ENCODE peak calls at places on chromosomes 4 and X, in six cellular contexts. Y, T, X, W, U and J are unnamed samples.

GRCh38 chr4:135408109-135408508 is 1206.5 kb upstream of the PABPC4L start:
- DNase-seq in Y (no peak), T (no peak), X (no peak), W (no peak), U (no peak), J (no peak)

GRCh38 chr4:107978716-107979451 is 10.8 kb upstream of the HADH start:
- DNase-seq in Y (no peak), T (no peak), X (no peak), W (no peak), U (no peak), J (no peak)

GRCh38 chrX:69387559-69388487 is 116.3 kb upstream of the NALF2 start:
- DNase-seq in Y (peak; percentile 9), T (peak; percentile 54), X (no peak), W (peak; percentile 57), U (peak; percentile 1), J (peak; percentile 21)

GRCh38 chr4:112185740-112186670 is 40.8 kb downstream of the FAM241A start:
- DNase-seq in Y (no peak), T (no peak), X (no peak), W (no peak), U (no peak), J (no peak)

GRCh38 chr4:96162631-96163030 is 322.7 kb downstream of the PDHA2 start:
- DNase-seq in Y (no peak), T (no peak), X (no peak), W (no peak), U (peak; percentile 15), J (no peak)

GRCh38 chrX:151753313-151754041 is 18.9 kb downstream of the CNGA2 start:
- DNase-seq in Y (no peak), T (peak; percentile 24), X (no peak), W (peak; percentile 60), U (peak; percentile 68), J (peak; percentile 2)

GRCh38 chr4:81352476-81352875 is 119.2 kb downstream of the RASGEF1B start:
- DNase-seq in Y (no peak), T (no peak), X (no peak), W (no peak), U (peak; percentile 6), J (peak; percentile 74)

GRCh38 chr4:39730067-39730466 is 32.1 kb downstream of the UBE2K start:
- DNase-seq in Y (no peak), T (no peak), X (no peak), W (no peak), U (no peak), J (no peak)

GRCh38 chrX:8906299-8906698 is 105.1 kb upstream of the FAM9A start:
- DNase-seq in Y (no peak), T (no peak), X (no peak), W (no peak), U (no peak), J (no peak)

GRCh38 chr4:7155611-7156071 is 36.7 kb upstream of the SORCS2 start:
- DNase-seq in Y (no peak), T (no peak), X (no peak), W (no peak), U (no peak), J (no peak)

GRCh38 chr4:158046345-158046744 is 126.5 kb downstream of the GASK1B start:
- DNase-seq in Y (no peak), T (no peak), X (no peak), W (no peak), U (no peak), J (no peak)

GRCh38 chrX:6810796-6811195 is 275.9 kb upstream of the VCX3A start:
- DNase-seq in Y (no peak), T (no peak), X (no peak), W (no peak), U (peak; percentile 8), J (no peak)

GRCh38 chrX:49155900-49156837 is 6.4 kb upstream of the MAGIX start:
- DNase-seq in Y (peak; percentile 86), T (peak; percentile 87), X (peak; percentile 93), W (peak; percentile 95), U (peak; percentile 86), J (peak; percentile 85)